ENCODE peak calls at places on chromosome 4, in five cellular contexts. E is SJSA1; W is naive B cell; U is renal cortical epithelial cell; Y is CD4-positive, alpha-beta T cell. Z is an unnamed sample.

GRCh38 chr4:18020145-18020670 is 1.3 kb downstream of the LCORL start:
- DNase-seq in E (no peak), W (peak), U (peak), Y (no peak), Z (no peak)

GRCh38 chr4:97994765-97995465 is 148.4 kb downstream of the STPG2 start:
- DNase-seq in E (no peak), W (no peak), U (peak), Y (no peak), Z (no peak)

GRCh38 chr4:118904935-118905334 is 16.3 kb downstream of the SYNPO2 start:
- DNase-seq in E (no peak), W (no peak), U (no peak), Y (no peak), Z (no peak)

GRCh38 chr4:10622728-10623127 is 61.8 kb downstream of the CLNK start:
- DNase-seq in E (no peak), W (peak), U (no peak), Y (no peak), Z (no peak)

GRCh38 chr4:99783940-99784339 is 32.7 kb upstream of the DAPP1 start:
- DNase-seq in E (no peak), W (no peak), U (no peak), Y (no peak), Z (no peak)

GRCh38 chr4:126051709-126052424 is 737.1 kb downstream of the FAT4 start:
- DNase-seq in E (peak), W (no peak), U (peak), Y (no peak), Z (no peak)

GRCh38 chr4:166527500-166527899 is 654.5 kb downstream of the TLL1 start:
- DNase-seq in E (no peak), W (no peak), U (peak), Y (no peak), Z (no peak)

GRCh38 chr4:78047366-78047765 is 9.8 kb upstream of the FRAS1 start:
- DNase-seq in E (no peak), W (no peak), U (no peak), Y (no peak), Z (no peak)

GRCh38 chr4:37805091-37805490 is 21.4 kb upstream of the PGM2 start:
- DNase-seq in E (no peak), W (no peak), U (no peak), Y (no peak), Z (no peak)

Z was measured in GM18507.